ENCODE peak calls at places on chromosomes 16 and 17, in seven cellular contexts. L is lower lobe of right lung, T is NB4, I is cardiac fibroblast, F is fibroblast of pulmonary artery, Z is tibial artery, R is OCI-LY7. O is an unnamed sample.
A peak's percentile ranks its signal among the peaks of the same experiment; 100 is the strongest.

GRCh38 chr17:59330314-59330942 is 1.0 kb upstream of the YPEL2 start:
- DNase-seq in L (peak; percentile 64), T (peak; percentile 14), I (no peak), F (no peak), Z (peak; percentile 61), R (no peak), O (peak; percentile 58)

GRCh38 chr16:84931506-84931905 is 79.8 kb downstream of the ZDHHC7 start:
- DNase-seq in L (no peak), T (no peak), I (no peak), F (no peak), Z (no peak), R (no peak), O (no peak)

GRCh38 chr17:47967607-47968252 is 3.2 kb upstream of the CDK5RAP3 start:
- DNase-seq in L (no peak), T (no peak), I (peak; percentile 66), F (peak; percentile 70), Z (no peak), R (no peak), O (no peak)

GRCh38 chr17:72488542-72489272 is 367.9 kb downstream of the SOX9 start:
- DNase-seq in L (no peak), T (no peak), I (no peak), F (no peak), Z (no peak), R (no peak), O (no peak)

GRCh38 chr17:78358538-78359215 is 1.2 kb downstream of the SOCS3 start:
- DNase-seq in L (peak; percentile 60), T (no peak), I (peak; percentile 70), F (peak; percentile 64), Z (no peak), R (no peak), O (no peak)

GRCh38 chr16:52611817-52612673 is 65.1 kb upstream of the TOX3 start:
- DNase-seq in L (no peak), T (no peak), I (no peak), F (no peak), Z (no peak), R (no peak), O (no peak)

GRCh38 chr17:77126519-77126918 is 14.2 kb upstream of the SEC14L1 start:
- DNase-seq in L (no peak), T (no peak), I (no peak), F (no peak), Z (no peak), R (no peak), O (no peak)

GRCh38 chr17:31349454-31349853 is 28.0 kb upstream of the EVI2A start:
- DNase-seq in L (no peak), T (no peak), I (no peak), F (no peak), Z (no peak), R (no peak), O (no peak)

GRCh38 chr17:75832164-75832651 is 12.0 kb downstream of the UNC13D start:
- DNase-seq in L (peak; percentile 69), T (peak; percentile 90), I (peak; percentile 74), F (peak; percentile 60), Z (no peak), R (no peak), O (peak; percentile 49)

DNA sequence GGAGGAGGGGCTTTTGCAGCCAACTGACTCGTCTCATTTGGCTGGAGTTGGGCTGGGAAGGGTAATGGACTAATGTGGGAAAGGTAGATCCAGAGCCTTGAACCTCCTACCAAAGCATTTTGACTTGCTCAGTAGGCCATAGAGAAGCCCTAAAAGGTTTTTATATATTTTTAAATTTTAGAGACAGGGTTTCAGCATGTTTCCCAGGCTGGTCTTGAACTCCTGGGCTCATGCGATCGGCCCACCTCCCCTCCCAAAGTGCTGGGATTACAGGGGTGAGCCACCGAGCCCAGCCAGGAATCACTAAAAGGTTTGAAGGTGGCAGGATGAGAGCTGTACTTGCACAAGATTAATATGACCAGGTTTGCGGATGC is 2.0 kb upstream of the PITPNC1 start:
- DNase-seq in L (no peak), T (no peak), I (no peak), F (no peak), Z (no peak), R (no peak), O (no peak)
- TF ChIP-seq CTCF in L (no peak), T (no peak), I (no peak), F (no peak), Z (no peak), R (no peak), O (no peak)

DNA sequence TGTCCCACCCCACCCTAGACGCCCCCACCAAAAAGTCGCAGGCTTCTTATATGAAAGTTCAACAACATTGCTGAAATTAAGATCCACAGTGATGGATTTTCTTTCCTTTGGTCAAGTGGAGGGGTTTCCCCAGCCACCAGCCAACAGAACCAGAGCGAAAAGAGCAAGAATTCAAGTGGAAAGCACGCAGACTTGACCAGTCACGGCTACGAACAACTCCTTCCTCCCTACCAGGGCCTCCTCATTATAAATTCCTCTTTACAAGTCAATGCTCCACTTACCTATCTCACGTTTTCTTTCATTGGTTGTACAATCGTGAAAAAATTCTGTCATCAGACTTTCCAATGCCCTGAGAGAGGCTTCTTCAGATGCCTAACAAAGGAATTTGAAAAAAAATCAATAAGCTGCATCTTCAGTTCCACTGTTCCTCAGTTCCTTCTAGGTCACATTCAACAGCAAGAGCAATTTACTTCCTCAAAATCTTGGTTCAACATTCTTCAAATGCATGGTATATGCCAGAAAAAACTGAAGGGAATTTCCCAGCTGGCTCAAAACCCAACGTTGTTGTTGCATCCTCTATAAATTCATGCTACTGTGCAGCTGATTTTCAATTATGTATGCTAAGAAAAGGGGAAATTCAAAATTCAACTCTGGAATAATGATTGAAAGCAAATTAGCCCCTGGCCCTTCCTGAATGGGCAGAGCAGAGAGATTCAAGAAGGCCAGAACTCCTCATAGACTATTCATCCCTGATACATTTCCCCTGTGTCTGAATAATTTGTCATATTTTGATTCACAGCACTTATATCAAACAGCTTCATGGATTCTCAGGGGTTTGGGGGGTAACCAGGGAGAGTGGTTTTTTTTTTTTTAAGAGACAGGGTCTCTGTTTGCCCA is 30.9 kb downstream of the XPO6 start:
- DNase-seq in L (no peak), T (peak; percentile 60), I (peak; percentile 59), F (peak; percentile 69), Z (no peak), R (no peak), O (no peak)
- H3K4me3 ChIP-seq in L (no peak overlapping the region), T (no peak overlapping the region), I (no peak overlapping the region), F (no peak overlapping the region), Z (no peak overlapping the region), R (no peak overlapping the region), O (no peak overlapping the region)

DNA sequence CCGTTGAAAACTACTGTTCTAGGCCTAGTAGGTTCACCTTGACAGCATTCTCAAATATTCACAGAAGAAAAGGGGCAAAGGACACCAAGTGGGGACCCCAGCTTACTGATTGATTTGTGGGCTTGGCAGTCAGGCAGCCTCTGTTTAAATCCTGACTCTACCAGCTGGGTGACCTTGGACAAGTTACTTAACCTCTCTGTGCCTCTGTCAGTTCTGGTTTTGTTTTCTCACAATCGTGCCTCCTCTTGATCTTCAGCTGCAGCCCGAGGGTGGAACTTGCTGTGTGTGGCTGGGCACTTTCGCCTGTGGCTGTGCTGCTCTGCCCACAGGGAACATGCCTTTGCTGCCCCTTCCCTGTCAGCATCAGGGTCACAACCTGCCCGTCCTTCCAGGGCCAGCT is 17.8 kb downstream of the RAP1GAP2 start:
- DNase-seq in L (no peak), T (no peak), I (no peak), F (no peak), Z (no peak), R (peak; percentile 28), O (no peak)
- TF ChIP-seq CTCF in L (no peak), T (no peak), I (no peak), F (no peak), Z (no peak), R (no peak), O (no peak)

GRCh38 chr16:49643429-49644142 is 212.3 kb downstream of the ZNF423 start:
- DNase-seq in L (no peak), T (no peak), I (peak; percentile 74), F (peak; percentile 67), Z (no peak), R (no peak), O (peak; percentile 37)

GRCh38 chr16:49641250-49641649 is 214.7 kb downstream of the ZNF423 start:
- DNase-seq in L (no peak), T (no peak), I (no peak), F (no peak), Z (peak; percentile 16), R (no peak), O (no peak)

GRCh38 chr16:49645263-49645662 is 210.6 kb downstream of the ZNF423 start:
- DNase-seq in L (no peak), T (no peak), I (no peak), F (no peak), Z (no peak), R (no peak), O (no peak)

GRCh38 chr16:49640606-49641005 is 215.3 kb downstream of the ZNF423 start:
- DNase-seq in L (no peak), T (no peak), I (no peak), F (no peak), Z (no peak), R (no peak), O (peak; percentile 58)

GRCh38 chr16:49644143-49644460 is 211.8 kb downstream of the ZNF423 start:
- DNase-seq in L (no peak), T (peak; percentile 23), I (peak; percentile 59), F (peak; percentile 35), Z (no peak), R (no peak), O (no peak)
- H3K4me3 ChIP-seq in L (no peak overlapping the region), T (no peak overlapping the region), I (peak overlapping the region; percentile 33), F (no peak overlapping the region), Z (no peak overlapping the region), R (no peak overlapping the region), O (no peak overlapping the region)

DNA sequence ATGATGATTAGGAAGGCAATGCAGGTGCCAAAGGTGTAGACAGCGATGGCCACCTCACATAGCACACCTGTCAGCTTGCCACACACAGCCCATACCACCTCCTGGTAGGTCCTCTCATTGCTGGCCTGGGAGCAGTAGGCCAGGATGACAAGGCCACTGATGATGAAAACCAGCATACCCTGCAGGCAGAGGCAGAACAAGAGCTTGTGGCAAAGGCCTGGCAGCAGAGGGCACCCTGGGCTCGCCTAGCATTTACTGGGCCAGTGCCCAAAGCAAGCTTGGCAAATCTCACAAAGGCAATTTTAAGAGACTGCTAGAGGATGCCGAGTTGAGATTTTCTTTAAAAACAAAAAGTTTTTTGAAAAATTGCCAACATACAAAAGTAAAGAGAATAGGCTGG is 5.9 kb downstream of the SLC38A7 start:
- DNase-seq in L (no peak), T (no peak), I (peak; percentile 57), F (peak; percentile 23), Z (no peak), R (peak; percentile 33), O (peak; percentile 67)
- TF ChIP-seq CTCF in L (no peak), T (peak; percentile 14), I (peak; percentile 16), F (no peak), Z (peak; percentile 42), R (peak; percentile 36), O (peak; percentile 41)

GRCh38 chr16:14307623-14308356 is 236.7 kb downstream of the MRTFB start:
- DNase-seq in L (no peak), T (peak; percentile 22), I (no peak), F (no peak), Z (peak; percentile 58), R (peak; percentile 53), O (peak; percentile 70)

GRCh38 chr16:14309001-14309886 is 238.1 kb downstream of the MRTFB start:
- DNase-seq in L (no peak), T (peak; percentile 60), I (no peak), F (no peak), Z (no peak), R (peak; percentile 89), O (peak; percentile 64)

GRCh38 chr16:14308357-14308723 is 237.2 kb downstream of the MRTFB start:
- DNase-seq in L (no peak), T (no peak), I (no peak), F (no peak), Z (no peak), R (peak; percentile 56), O (no peak)

GRCh38 chr16:14310519-14310991 is 239.4 kb downstream of the MRTFB start:
- DNase-seq in L (no peak), T (peak; percentile 92), I (peak; percentile 41), F (peak; percentile 25), Z (no peak), R (peak; percentile 84), O (peak; percentile 48)

GRCh38 chr16:14309906-14310305 is 238.8 kb downstream of the MRTFB start:
- DNase-seq in L (no peak), T (no peak), I (peak; percentile 34), F (peak; percentile 31), Z (no peak), R (no peak), O (no peak)
- H3K4me3 ChIP-seq in L (no peak overlapping the region), T (no peak overlapping the region), I (no peak overlapping the region), F (no peak overlapping the region), Z (no peak overlapping the region), R (peak overlapping the region; percentile 99), O (peak overlapping the region; percentile 97)